ENCODE peak calls at places on chromosomes 3 and 15, in eight cellular contexts. K, Q, H, O, T, M, Y and W are unnamed samples.

GRCh38 chr3:33184863-33185262 is 33.7 kb downstream of the SUSD5 start:
- DNase-seq in K (no peak), Q (no peak), H (no peak), O (no peak), T (no peak), M (no peak), Y (no peak), W (no peak)

GRCh38 chr3:134916276-134916961 is 121.4 kb downstream of the EPHB1 start:
- DNase-seq in K (no peak), Q (no peak), H (no peak), O (no peak), T (no peak), M (no peak), Y (no peak), W (no peak)

GRCh38 chr3:137572931-137573330 is 191.2 kb upstream of the SOX14 start:
- DNase-seq in K (no peak), Q (no peak), H (no peak), O (no peak), T (no peak), M (no peak), Y (no peak), W (no peak)

GRCh38 chr15:74613953-74614743 is 1.5 kb upstream of the CLK3 start:
- DNase-seq in K (no peak), Q (peak), H (no peak), O (no peak), T (no peak), M (peak), Y (peak), W (no peak)

GRCh38 chr3:69300296-69300695 is 85.6 kb downstream of the FRMD4B start:
- DNase-seq in K (no peak), Q (no peak), H (no peak), O (no peak), T (no peak), M (no peak), Y (no peak), W (no peak)

GRCh38 chr15:76209948-76210347 is 101.3 kb downstream of the ETFA start:
- DNase-seq in K (no peak), Q (no peak), H (no peak), O (no peak), T (no peak), M (no peak), Y (no peak), W (no peak)

GRCh38 chr3:138833908-138834358 is 795 bp downstream of the PIK3CB start:
- DNase-seq in K (no peak), Q (peak), H (peak), O (no peak), T (no peak), M (peak), Y (peak), W (no peak)

GRCh38 chr15:68700395-68701123 is 120.1 kb downstream of the ANP32A start:
- DNase-seq in K (peak), Q (peak), H (no peak), O (no peak), T (no peak), M (peak), Y (peak), W (no peak)

GRCh38 chr3:172592898-172593669 is 69.9 kb upstream of the TNFSF10 start:
- DNase-seq in K (no peak), Q (no peak), H (no peak), O (peak), T (no peak), M (no peak), Y (no peak), W (no peak)

DNA sequence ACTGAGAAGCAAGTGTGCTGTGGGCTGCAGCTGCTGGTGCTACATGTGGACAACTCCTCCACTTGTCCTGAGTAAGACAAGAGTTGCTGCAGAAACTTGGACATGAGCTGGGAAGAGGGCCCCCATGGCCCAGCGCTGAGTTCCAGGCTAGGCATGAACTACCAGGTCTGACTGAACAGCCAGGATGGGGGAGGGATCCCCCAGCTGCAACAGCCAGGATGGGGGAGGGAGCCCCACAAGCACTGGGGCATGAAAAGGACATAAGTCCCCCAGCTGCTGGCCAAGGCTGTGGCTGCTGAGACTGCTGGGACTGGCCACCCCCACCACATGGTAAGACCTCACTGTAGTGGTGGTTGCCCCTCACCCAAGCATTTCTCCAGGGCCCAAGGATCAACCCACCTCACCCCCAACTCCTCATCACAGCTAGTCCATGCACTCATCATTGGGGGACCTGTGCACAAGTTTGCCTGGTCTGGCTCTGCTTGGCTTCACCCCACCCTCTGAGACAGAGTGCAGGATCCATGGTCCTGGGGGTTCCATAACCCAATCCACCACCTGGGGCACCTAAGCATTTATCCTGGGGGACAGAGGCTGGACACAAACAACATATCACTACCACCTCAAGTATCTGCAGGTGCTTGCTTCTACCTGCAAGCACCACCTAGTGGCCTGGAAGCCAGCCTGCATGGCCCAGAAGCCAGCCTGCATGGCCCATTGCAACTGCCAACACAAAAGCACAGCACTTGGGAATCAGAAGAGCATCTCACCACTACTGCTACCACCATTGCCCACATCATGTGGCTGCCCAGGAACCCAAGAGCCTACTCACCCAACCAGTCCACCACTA is 84.5 kb upstream of the STT3B start:
- DNase-seq in K (no peak), Q (peak), H (no peak), O (no peak), T (no peak), M (peak), Y (no peak), W (no peak)
- TF ChIP-seq CTCF in K (no peak), Q (peak), H (no peak), O (peak), T (peak), M (peak), Y (peak), W (no peak)

DNA sequence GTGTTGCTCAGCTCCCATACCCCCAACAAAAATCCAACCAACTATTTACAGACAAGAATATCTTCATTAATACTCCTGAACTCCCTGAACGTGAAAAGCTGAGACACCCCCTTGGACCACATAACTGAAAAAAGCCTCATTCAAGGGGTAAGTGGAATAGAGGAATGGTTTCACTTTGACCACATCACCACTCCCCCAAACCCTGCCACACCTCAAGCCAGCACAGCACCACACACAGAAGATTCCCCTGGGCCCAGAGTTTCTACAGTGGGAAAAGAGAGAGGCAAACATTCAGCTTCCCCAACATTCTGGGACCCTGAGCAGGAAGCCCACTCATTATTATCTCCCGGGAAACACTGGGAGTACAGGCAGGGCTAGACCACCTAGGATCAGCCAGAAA is 27.9 kb downstream of the THBS1 start:
- DNase-seq in K (no peak), Q (no peak), H (no peak), O (no peak), T (no peak), M (no peak), Y (no peak), W (no peak)
- H3K27ac ChIP-seq in K (no peak), Q (no peak), H (no peak), O (no peak), T (no peak), M (no peak), Y (no peak), W (no peak)

GRCh38 chr3:48707157-48707556 is 9.9 kb downstream of the IP6K2 start:
- DNase-seq in K (no peak), Q (no peak), H (no peak), O (no peak), T (no peak), M (no peak), Y (no peak), W (no peak)

GRCh38 chr3:48715179-48715800 is 1.7 kb downstream of the IP6K2 start:
- DNase-seq in K (no peak), Q (peak), H (no peak), O (no peak), T (no peak), M (peak), Y (peak), W (no peak)

GRCh38 chr3:48708481-48708889 is 8.5 kb downstream of the IP6K2 start:
- DNase-seq in K (no peak), Q (no peak), H (no peak), O (no peak), T (no peak), M (no peak), Y (no peak), W (no peak)

GRCh38 chr3:48709051-48709461 is 8.0 kb downstream of the IP6K2 start:
- DNase-seq in K (no peak), Q (no peak), H (no peak), O (no peak), T (no peak), M (no peak), Y (no peak), W (peak)

GRCh38 chr3:48711727-48712126 is 5.3 kb downstream of the IP6K2 start:
- DNase-seq in K (no peak), Q (no peak), H (no peak), O (no peak), T (no peak), M (no peak), Y (no peak), W (no peak)
- TF ChIP-seq POLR2AphosphoS5 in K (no peak), Q (no peak), H (no peak), O (no peak), T (no peak), M (no peak), Y (no peak), W (no peak)

DNA sequence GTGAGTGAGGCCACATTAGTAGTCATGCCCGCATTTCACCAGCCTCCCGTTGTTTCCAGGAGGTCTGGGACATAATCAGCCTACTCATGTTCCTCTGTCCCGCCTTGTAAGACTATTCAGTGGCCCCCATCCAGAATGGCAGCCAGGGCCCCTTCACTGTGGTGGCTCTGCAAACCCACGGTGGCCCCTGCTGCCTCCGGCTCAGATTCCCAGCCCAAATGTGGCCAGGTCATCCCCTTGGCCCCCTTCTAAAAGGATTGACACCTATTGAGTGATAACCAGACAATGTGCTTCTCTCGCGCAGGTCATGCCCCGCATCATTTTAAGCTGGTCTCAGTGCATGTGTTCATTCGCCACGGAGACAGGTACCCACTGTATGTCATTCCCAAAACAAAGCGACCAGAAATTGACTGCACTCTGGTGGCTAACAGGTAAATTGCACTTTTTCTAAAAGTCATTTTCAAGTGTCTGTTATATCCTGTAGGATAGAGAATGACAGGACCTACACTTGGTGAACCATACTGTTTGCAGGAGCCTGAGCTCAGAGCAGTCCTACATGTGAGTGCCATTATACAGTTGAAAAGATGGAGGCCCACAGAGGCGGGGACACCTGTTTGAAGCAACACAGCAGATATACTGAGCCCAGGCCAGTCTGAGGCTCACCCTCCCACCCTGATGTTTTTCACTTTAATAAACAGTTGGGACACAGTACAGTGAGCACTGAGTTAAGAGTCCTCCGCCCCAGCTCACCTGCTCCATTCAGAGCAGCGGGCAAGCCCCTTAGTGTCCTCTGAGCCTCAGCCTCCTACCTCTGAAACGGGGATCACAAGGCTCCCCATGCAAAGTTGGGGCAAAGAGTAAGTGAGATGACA is 47.7 kb downstream of the PXYLP1 start:
- DNase-seq in K (no peak), Q (no peak), H (no peak), O (no peak), T (no peak), M (peak), Y (peak), W (peak)
- TF ChIP-seq CTCF in K (peak), Q (peak), H (peak), O (peak), T (peak), M (peak), Y (peak), W (peak)

DNA sequence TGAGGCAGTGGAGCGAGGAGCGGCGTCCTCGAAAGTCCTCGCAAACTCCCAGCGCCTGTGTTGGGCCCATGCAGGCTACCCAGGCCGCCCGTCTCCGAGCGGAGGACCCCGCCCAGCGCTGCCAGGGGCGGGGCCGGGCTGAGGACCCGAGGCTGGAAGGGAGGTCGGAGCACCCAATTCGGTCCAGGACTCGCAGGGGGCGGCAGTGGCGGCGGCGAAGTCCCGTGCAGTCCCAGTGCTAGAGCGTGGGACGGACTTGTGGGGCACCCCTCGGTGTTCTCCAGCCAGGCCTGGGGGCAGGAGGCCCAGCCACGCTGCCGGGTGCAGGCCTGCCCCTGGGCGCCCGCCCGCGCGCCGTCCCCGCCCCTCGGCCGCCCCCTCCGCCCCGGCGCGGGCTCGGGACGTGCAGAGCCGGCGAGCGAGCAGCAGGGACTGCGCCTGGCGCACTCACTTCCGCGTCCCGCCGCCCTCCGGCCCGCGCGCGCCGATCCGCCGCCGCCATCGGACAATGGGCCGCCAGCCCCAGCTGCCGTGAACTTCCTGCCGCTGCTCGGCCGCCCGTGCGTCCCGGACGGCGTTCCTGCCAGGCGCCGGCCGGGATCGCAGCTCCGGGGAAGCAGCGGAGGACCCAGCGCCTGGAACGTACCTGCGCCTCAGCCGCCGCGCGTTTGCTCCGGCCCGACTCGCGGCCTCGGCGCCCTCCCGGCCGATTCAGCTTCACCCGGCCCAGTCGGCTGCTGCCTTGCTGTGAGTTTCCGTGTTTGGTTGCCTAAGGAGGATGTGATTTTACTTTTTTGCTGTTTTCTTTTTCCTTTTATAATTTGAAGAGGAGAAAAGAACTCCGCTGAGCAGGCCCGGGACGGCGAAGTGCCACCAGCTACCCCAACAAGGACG is 596 bp upstream of the LIMD1 start:
- DNase-seq in K (peak), Q (peak), H (peak), O (no peak), T (no peak), M (peak), Y (peak), W (no peak)
- H3K27ac ChIP-seq in K (peak), Q (peak), H (peak), O (peak), T (peak), M (peak), Y (peak), W (peak)

GRCh38 chr3:171340415-171340814 is 119.8 kb downstream of the TNIK start:
- DNase-seq in K (no peak), Q (no peak), H (no peak), O (no peak), T (no peak), M (no peak), Y (no peak), W (no peak)

GRCh38 chr3:171342200-171342599 is 118.0 kb downstream of the TNIK start:
- DNase-seq in K (no peak), Q (no peak), H (no peak), O (no peak), T (no peak), M (no peak), Y (no peak), W (no peak)

GRCh38 chr3:171342783-171343420 is 117.3 kb downstream of the TNIK start:
- DNase-seq in K (no peak), Q (no peak), H (no peak), O (no peak), T (no peak), M (no peak), Y (no peak), W (no peak)

GRCh38 chr3:171335559-171335958 is 124.6 kb downstream of the TNIK start:
- DNase-seq in K (no peak), Q (no peak), H (no peak), O (no peak), T (no peak), M (no peak), Y (no peak), W (no peak)

DNA sequence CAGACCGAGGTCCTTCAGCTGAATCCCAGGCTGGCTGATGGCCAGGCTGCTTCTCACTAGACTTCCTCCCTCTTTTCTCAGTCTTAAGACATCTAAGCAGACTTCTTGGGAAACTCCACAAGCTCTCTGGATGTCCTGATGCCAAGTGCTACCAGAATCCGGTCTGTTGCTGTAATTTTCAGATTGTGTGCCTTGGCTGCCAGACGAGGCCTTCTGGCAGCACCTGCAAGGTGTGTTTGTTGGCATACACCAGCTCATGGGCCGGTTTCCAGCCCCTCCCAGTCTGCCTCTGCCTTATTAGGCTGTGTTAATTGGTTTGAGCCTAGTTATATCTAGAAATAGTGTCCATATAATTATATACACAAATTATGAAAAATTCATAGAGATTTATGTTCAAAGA is 120.6 kb downstream of the TNIK start:
- DNase-seq in K (no peak), Q (no peak), H (no peak), O (no peak), T (no peak), M (no peak), Y (no peak), W (peak)
- TF ChIP-seq POLR2AphosphoS5 in K (no peak), Q (no peak), H (no peak), O (no peak), T (no peak), M (no peak), Y (no peak), W (no peak)

DNA sequence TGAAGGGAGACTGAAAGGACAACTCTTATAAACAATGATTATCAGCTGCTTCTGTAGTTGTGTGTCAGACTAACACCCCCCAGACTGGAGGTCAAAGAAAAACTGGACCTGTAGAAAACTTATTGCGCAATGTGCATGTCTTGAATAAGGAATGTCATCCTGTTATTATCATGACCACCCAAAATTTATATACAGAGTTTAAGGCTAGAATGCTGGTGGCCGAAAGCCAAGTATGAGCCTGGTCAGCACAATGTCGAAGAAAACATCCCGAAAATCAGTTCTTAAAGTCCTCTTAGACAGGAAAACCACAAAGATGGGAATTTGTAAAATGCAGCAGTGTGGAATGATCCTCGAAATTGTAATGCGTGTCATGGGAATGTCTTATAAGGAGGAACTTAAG is 29.3 kb downstream of the RFTN1 start:
- DNase-seq in K (peak), Q (peak), H (no peak), O (no peak), T (no peak), M (no peak), Y (no peak), W (no peak)
- TF ChIP-seq CTCF in K (no peak), Q (no peak), H (no peak), O (no peak), T (no peak), M (no peak), Y (no peak), W (no peak)